ENCODE peak calls at places on chromosome 1, in nine cellular contexts. L is GM13976; U is iPS DF 6.9; R is activated CD4-positive, alpha-beta T cell treated with anti-CD3 and anti-CD28 coated beads, Interleukin-2, amount 50 U/mL, for 48 hours; G is CD4-positive, alpha-beta memory T cell; P is ACHN; O is posterior cingulate gyrus; D is amniotic stem cell; H is endothelial cell. V is an unnamed sample.

GRCh38 chr1:59926381-59927243 is at the start of gene CYP2J2:
- DNase-seq in D (no peak), H (peak), O (peak), P (peak), R (peak), G (peak), L (peak), U (peak), V (peak)

GRCh38 chr1:14549897-14550635 is 48.4 kb upstream of the KAZN start:
- DNase-seq in H (no peak), D (no peak), R (no peak), O (no peak), U (no peak), G (no peak), P (no peak), L (no peak), V (no peak)

GRCh38 chr1:220243947-220244346 is 28.3 kb downstream of the RAB3GAP2 start:
- DNase-seq in U (no peak), G (no peak), H (no peak), P (no peak), O (no peak), R (no peak), L (no peak), D (no peak), V (no peak)

GRCh38 chr1:81008298-81008697 is 792.4 kb upstream of the ADGRL2 start:
- DNase-seq in R (no peak), G (no peak), O (no peak), P (no peak), D (no peak), L (no peak), H (no peak), U (no peak), V (no peak)

GRCh38 chr1:203462878-203463277 is 12.7 kb upstream of the PRELP start:
- DNase-seq in G (no peak), P (peak), R (no peak), L (no peak), H (no peak), O (no peak), D (no peak), U (no peak), V (no peak)

GRCh38 chr1:54867717-54868057 is 19.3 kb downstream of the DHCR24 start:
- DNase-seq in P (no peak), O (no peak), H (no peak), D (no peak), U (no peak), L (no peak), G (no peak), R (no peak), V (no peak)

GRCh38 chr1:53369034-53369750 is 41.3 kb upstream of the LRP8 start:
- DNase-seq in H (no peak), U (no peak), O (no peak), L (no peak), D (no peak), R (no peak), P (no peak), G (no peak), V (no peak)

GRCh38 chr1:100700586-100700985 is 19.0 kb upstream of the VCAM1 start:
- DNase-seq in D (no peak), O (no peak), G (no peak), P (no peak), U (no peak), H (no peak), R (no peak), L (no peak), V (no peak)

GRCh38 chr1:8712413-8713229 is 104.8 kb downstream of the RERE start:
- DNase-seq in D (peak), R (no peak), O (no peak), G (peak), P (peak), L (no peak), U (no peak), H (no peak), V (peak)

GRCh38 chr1:88509369-88509768 is 174.7 kb upstream of the PKN2 start:
- DNase-seq in L (no peak), R (no peak), O (no peak), G (no peak), U (no peak), P (no peak), D (no peak), H (no peak), V (no peak)

GRCh38 chr1:67937651-67938050 is 104.4 kb upstream of the GNG12 start:
- DNase-seq in G (no peak), P (no peak), D (no peak), L (no peak), R (no peak), O (no peak), U (no peak), H (no peak), V (no peak)

GRCh38 chr1:229452956-229453801 is 19.3 kb upstream of the ACTA1 start:
- DNase-seq in H (no peak), O (no peak), R (no peak), D (no peak), G (no peak), P (peak), L (no peak), U (no peak), V (peak)

GRCh38 chr1:29332204-29332603 is 95.9 kb downstream of the PTPRU start:
- DNase-seq in O (no peak), G (no peak), R (peak), D (no peak), P (peak), L (no peak), U (peak), H (peak), V (peak)

GRCh38 chr1:23644555-23644866 is 47.1 kb upstream of the RPL11 start:
- DNase-seq in H (no peak), D (no peak), G (no peak), O (no peak), U (no peak), R (no peak), L (no peak), P (no peak), V (peak)

GRCh38 chr1:225881081-225882007 is 836 bp downstream of the TMEM63A start:
- DNase-seq in L (peak), U (no peak), D (no peak), H (no peak), R (peak), O (no peak), G (peak), P (peak), V (no peak)

GRCh38 chr1:204084247-204084772 is 11.4 kb downstream of the SOX13 start:
- DNase-seq in P (no peak), L (no peak), O (peak), D (no peak), H (no peak), R (no peak), U (no peak), G (no peak), V (no peak)

GRCh38 chr1:181104790-181105133 is 16.3 kb downstream of the IER5 start:
- DNase-seq in G (peak), O (no peak), R (peak), D (no peak), L (peak), H (peak), U (no peak), P (peak), V (peak)

GRCh38 chr1:174769961-174770549 is 229.7 kb upstream of the CACYBP start:
- DNase-seq in H (no peak), P (peak), R (no peak), D (peak), G (peak), U (peak), L (peak), O (no peak), V (peak)

GRCh38 chr1:111944121-111944785 is 45.2 kb downstream of the KCND3 start:
- DNase-seq in L (no peak), U (no peak), D (no peak), R (no peak), O (no peak), G (no peak), H (no peak), P (no peak), V (no peak)

GRCh38 chr1:109959974-109960744 is 24.4 kb upstream of the AHCYL1 start:
- DNase-seq in H (no peak), D (peak), O (no peak), R (no peak), G (no peak), P (peak), U (no peak), L (no peak), V (no peak)

GRCh38 chr1:150730130-150730721 is 9.5 kb upstream of the HORMAD1 start:
- DNase-seq in R (no peak), L (no peak), U (no peak), H (no peak), O (no peak), G (no peak), P (no peak), D (no peak), V (no peak)

GRCh38 chr1:40039245-40039756 is 1.2 kb upstream of the CAP1 start:
- DNase-seq in H (no peak), U (no peak), O (no peak), D (peak), L (no peak), R (no peak), G (no peak), P (no peak), V (peak)

GRCh38 chr1:229407206-229408026 is 26.5 kb downstream of the ACTA1 start:
- DNase-seq in O (no peak), R (no peak), U (no peak), H (no peak), L (no peak), P (no peak), G (no peak), D (no peak), V (no peak)

GRCh38 chr1:204410764-204411450 is 710 bp downstream of the PPP1R15B start:
- DNase-seq in P (peak), O (no peak), R (peak), G (peak), U (no peak), H (peak), D (no peak), L (no peak), V (no peak)

GRCh38 chr1:2148691-2149090 is 45.9 kb downstream of the FAAP20 start:
- DNase-seq in O (no peak), P (no peak), G (peak), U (no peak), R (peak), H (no peak), D (no peak), L (no peak), V (no peak)

GRCh38 chr1:211631168-211631567 is 44.3 kb downstream of the NEK2 start:
- DNase-seq in P (no peak), G (no peak), D (no peak), L (no peak), R (no peak), O (no peak), U (no peak), H (no peak), V (no peak)

GRCh38 chr1:147185442-147185841 is 13.2 kb upstream of the PRKAB2 start:
- DNase-seq in D (no peak), R (no peak), H (no peak), G (no peak), L (no peak), O (no peak), P (no peak), U (no peak), V (no peak)

GRCh38 chr1:225770586-225771248 is 6.9 kb upstream of the SRP9 start:
- DNase-seq in R (no peak), O (no peak), H (no peak), G (no peak), U (no peak), D (no peak), L (no peak), P (no peak), V (no peak)

GRCh38 chr1:206112600-206113301 is 4.4 kb downstream of the AVPR1B start:
- DNase-seq in L (no peak), D (no peak), R (no peak), H (no peak), O (no peak), G (no peak), P (no peak), U (no peak), V (no peak)

GRCh38 chr1:113804421-113805255 is 7.6 kb downstream of the RSBN1 start:
- DNase-seq in G (no peak), L (no peak), O (no peak), H (no peak), P (peak), U (no peak), R (no peak), D (no peak), V (no peak)

GRCh38 chr1:200887772-200888348 is 6.8 kb upstream of the INAVA start:
- DNase-seq in D (no peak), P (no peak), H (no peak), L (no peak), R (no peak), G (no peak), O (no peak), U (no peak), V (no peak)

GRCh38 chr1:100538935-100539835 is 1.2 kb downstream of the GPR88 start:
- DNase-seq in H (peak), L (peak), U (no peak), D (no peak), G (peak), P (peak), O (peak), R (peak), V (peak)

GRCh38 chr1:204203206-204203767 is 7.0 kb upstream of the KISS1 start:
- DNase-seq in H (no peak), P (peak), D (no peak), R (no peak), L (no peak), O (no peak), U (no peak), G (no peak), V (no peak)